ENCODE peak calls at places on chromosome 14, in five cellular contexts. One of them, this sample, is unnamed.

GRCh38 chr14:67221248-67221981 is 19.8 kb upstream of the PALS1 start:
- DNase-seq in neural crest cell: no peak
- DNase-seq in GM23338: no peak
- DNase-seq in fibroblast of pulmonary artery: peak; percentile 50
- DNase-seq in OCI-LY7: no peak
- DNase-seq in this sample: peak; percentile 89

GRCh38 chr14:52599974-52600373 is 47.3 kb downstream of the GPR137C start:
- DNase-seq in neural crest cell: no peak
- DNase-seq in GM23338: no peak
- DNase-seq in fibroblast of pulmonary artery: no peak
- DNase-seq in OCI-LY7: no peak
- DNase-seq in this sample: no peak

GRCh38 chr14:62209287-62209899 is 447.2 kb downstream of the SNAPC1 start:
- DNase-seq in neural crest cell: no peak
- DNase-seq in GM23338: no peak
- DNase-seq in fibroblast of pulmonary artery: peak; percentile 94
- DNase-seq in OCI-LY7: no peak
- DNase-seq in this sample: peak; percentile 57

GRCh38 chr14:24690492-24690891 is 56.5 kb upstream of the GZMB start:
- DNase-seq in neural crest cell: no peak
- DNase-seq in GM23338: peak; percentile 87
- DNase-seq in fibroblast of pulmonary artery: no peak
- DNase-seq in OCI-LY7: peak; percentile 26
- DNase-seq in this sample: no peak

GRCh38 chr14:24310387-24310665 is 386 bp downstream of the LTB4R2 start:
- DNase-seq in neural crest cell: no peak
- DNase-seq in GM23338: no peak
- DNase-seq in fibroblast of pulmonary artery: no peak
- DNase-seq in OCI-LY7: no peak
- DNase-seq in this sample: no peak

GRCh38 chr14:104873380-104874055 is 8.4 kb downstream of the CEP170B start:
- DNase-seq in neural crest cell: no peak
- DNase-seq in GM23338: no peak
- DNase-seq in fibroblast of pulmonary artery: no peak
- DNase-seq in OCI-LY7: no peak
- DNase-seq in this sample: no peak

GRCh38 chr14:93160353-93160801 is 24.3 kb downstream of the MOAP1 start:
- DNase-seq in neural crest cell: no peak
- DNase-seq in GM23338: peak; percentile 73
- DNase-seq in fibroblast of pulmonary artery: peak; percentile 28
- DNase-seq in OCI-LY7: peak; percentile 36
- DNase-seq in this sample: peak; percentile 32

GRCh38 chr14:62988967-62989366 is 56.3 kb downstream of the KCNH5 start:
- DNase-seq in neural crest cell: no peak
- DNase-seq in GM23338: no peak
- DNase-seq in fibroblast of pulmonary artery: peak; percentile 2
- DNase-seq in OCI-LY7: no peak
- DNase-seq in this sample: no peak

GRCh38 chr14:62143235-62143634 is 381.0 kb downstream of the SNAPC1 start:
- DNase-seq in neural crest cell: no peak
- DNase-seq in GM23338: no peak
- DNase-seq in fibroblast of pulmonary artery: peak; percentile 54
- DNase-seq in OCI-LY7: no peak
- DNase-seq in this sample: peak; percentile 11

GRCh38 chr14:20610002-20610765 is 19.0 kb upstream of the RNASE12 start:
- DNase-seq in neural crest cell: peak; percentile 77
- DNase-seq in GM23338: peak; percentile 86
- DNase-seq in fibroblast of pulmonary artery: peak; percentile 79
- DNase-seq in OCI-LY7: peak; percentile 65
- DNase-seq in this sample: peak; percentile 91

GRCh38 chr14:30138517-30138916 is 210.9 kb upstream of the PRKD1 start:
- DNase-seq in neural crest cell: no peak
- DNase-seq in GM23338: no peak
- DNase-seq in fibroblast of pulmonary artery: no peak
- DNase-seq in OCI-LY7: no peak
- DNase-seq in this sample: no peak

GRCh38 chr14:70130498-70130897 is 58.3 kb downstream of the SLC8A3 start:
- DNase-seq in neural crest cell: no peak
- DNase-seq in GM23338: no peak
- DNase-seq in fibroblast of pulmonary artery: no peak
- DNase-seq in OCI-LY7: no peak
- DNase-seq in this sample: no peak

GRCh38 chr14:65361920-65362319 is 50.6 kb upstream of the FUT8 start:
- DNase-seq in neural crest cell: no peak
- DNase-seq in GM23338: no peak
- DNase-seq in fibroblast of pulmonary artery: peak; percentile 89
- DNase-seq in OCI-LY7: no peak
- DNase-seq in this sample: no peak

GRCh38 chr14:30875788-30876053 is 1.4 kb downstream of the COCH start:
- DNase-seq in neural crest cell: no peak
- DNase-seq in GM23338: peak; percentile 48
- DNase-seq in fibroblast of pulmonary artery: no peak
- DNase-seq in OCI-LY7: no peak
- DNase-seq in this sample: no peak

GRCh38 chr14:75283884-75284563 is 5.4 kb downstream of the FOS start:
- DNase-seq in neural crest cell: no peak
- DNase-seq in GM23338: no peak
- DNase-seq in fibroblast of pulmonary artery: peak; percentile 86
- DNase-seq in OCI-LY7: no peak
- DNase-seq in this sample: peak; percentile 74

GRCh38 chr14:80100681-80101080 is 110.6 kb downstream of the DIO2 start:
- DNase-seq in neural crest cell: no peak
- DNase-seq in GM23338: no peak
- DNase-seq in fibroblast of pulmonary artery: no peak
- DNase-seq in OCI-LY7: no peak
- DNase-seq in this sample: no peak

GRCh38 chr14:24565766-24566165 is 10.3 kb downstream of the CTSG start:
- DNase-seq in neural crest cell: no peak
- DNase-seq in GM23338: no peak
- DNase-seq in fibroblast of pulmonary artery: no peak
- DNase-seq in OCI-LY7: no peak
- DNase-seq in this sample: no peak

GRCh38 chr14:75339059-75339458 is 60.4 kb downstream of the FOS start:
- DNase-seq in neural crest cell: no peak
- DNase-seq in GM23338: no peak
- DNase-seq in fibroblast of pulmonary artery: peak; percentile 52
- DNase-seq in OCI-LY7: no peak
- DNase-seq in this sample: peak; percentile 42

GRCh38 chr14:81268016-81268416 is 47.3 kb upstream of the GTF2A1 start:
- DNase-seq in neural crest cell: no peak
- DNase-seq in GM23338: peak; percentile 33
- DNase-seq in fibroblast of pulmonary artery: peak; percentile 2
- DNase-seq in OCI-LY7: peak; percentile 39
- DNase-seq in this sample: no peak

GRCh38 chr14:21852061-21852664 is 178.5 kb upstream of the OR4E1 start:
- DNase-seq in neural crest cell: peak; percentile 71
- DNase-seq in GM23338: peak; percentile 82
- DNase-seq in fibroblast of pulmonary artery: peak; percentile 42
- DNase-seq in OCI-LY7: peak; percentile 73
- DNase-seq in this sample: peak; percentile 0

GRCh38 chr14:21652209-21652808 is 1.3 kb upstream of the OR4E2 start:
- DNase-seq in neural crest cell: no peak
- DNase-seq in GM23338: peak; percentile 30
- DNase-seq in fibroblast of pulmonary artery: no peak
- DNase-seq in OCI-LY7: no peak
- DNase-seq in this sample: no peak

GRCh38 chr14:46198676-46199075 is 452.9 kb downstream of the RPL10L start:
- DNase-seq in neural crest cell: no peak
- DNase-seq in GM23338: no peak
- DNase-seq in fibroblast of pulmonary artery: no peak
- DNase-seq in OCI-LY7: no peak
- DNase-seq in this sample: no peak

GRCh38 chr14:88252536-88252935 is 70.5 kb downstream of the KCNK10 start:
- DNase-seq in neural crest cell: no peak
- DNase-seq in GM23338: no peak
- DNase-seq in fibroblast of pulmonary artery: no peak
- DNase-seq in OCI-LY7: no peak
- DNase-seq in this sample: no peak

GRCh38 chr14:104239185-104239775 is 100.9 kb downstream of the KIF26A start:
- DNase-seq in neural crest cell: no peak
- DNase-seq in GM23338: no peak
- DNase-seq in fibroblast of pulmonary artery: no peak
- DNase-seq in OCI-LY7: no peak
- DNase-seq in this sample: no peak

GRCh38 chr14:61567838-61568571 is 127.3 kb upstream of the HIF1A start:
- DNase-seq in neural crest cell: no peak
- DNase-seq in GM23338: peak; percentile 38
- DNase-seq in fibroblast of pulmonary artery: no peak
- DNase-seq in OCI-LY7: peak; percentile 83
- DNase-seq in this sample: no peak

GRCh38 chr14:31876741-31877140 is 200.4 kb upstream of the ARHGAP5 start:
- DNase-seq in neural crest cell: no peak
- DNase-seq in GM23338: no peak
- DNase-seq in fibroblast of pulmonary artery: no peak
- DNase-seq in OCI-LY7: no peak
- DNase-seq in this sample: no peak

GRCh38 chr14:90274808-90275454 is 18.6 kb downstream of the PSMC1 start:
- DNase-seq in neural crest cell: no peak
- DNase-seq in GM23338: no peak
- DNase-seq in fibroblast of pulmonary artery: peak; percentile 82
- DNase-seq in OCI-LY7: no peak
- DNase-seq in this sample: peak; percentile 37

GRCh38 chr14:39085933-39086332 is 17.1 kb downstream of the SEC23A start:
- DNase-seq in neural crest cell: no peak
- DNase-seq in GM23338: no peak
- DNase-seq in fibroblast of pulmonary artery: peak; percentile 8
- DNase-seq in OCI-LY7: no peak
- DNase-seq in this sample: no peak

DNA sequence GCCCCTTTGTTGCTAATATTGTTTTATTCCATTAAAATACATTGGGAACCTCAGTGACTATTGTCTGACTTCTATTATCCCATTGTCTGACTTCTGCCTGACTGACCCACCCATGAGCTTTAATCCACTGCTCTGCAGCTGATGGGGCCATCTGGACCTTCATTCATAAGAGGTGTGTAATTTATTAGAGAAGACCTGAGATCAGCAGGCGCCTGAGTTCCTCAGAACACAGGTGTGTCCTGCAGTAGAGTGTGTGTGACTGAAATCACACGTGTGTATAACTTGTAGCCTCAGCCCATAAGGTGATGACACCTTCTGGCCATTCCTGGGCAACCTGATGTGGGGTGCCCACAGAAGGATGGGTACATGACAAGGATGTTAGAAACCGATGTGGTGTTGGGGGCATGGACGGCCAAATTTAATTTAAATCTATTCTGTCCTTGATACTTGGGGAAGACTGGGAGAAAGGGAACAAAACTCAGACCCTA is 821.0 kb downstream of the TMEM121 start:
- DNase-seq in neural crest cell: no peak
- DNase-seq in GM23338: no peak
- DNase-seq in fibroblast of pulmonary artery: no peak
- DNase-seq in OCI-LY7: no peak
- DNase-seq in this sample: no peak
- TF ChIP-seq CTCF in neural crest cell: no peak
- TF ChIP-seq CTCF in GM23338: no peak
- TF ChIP-seq CTCF in fibroblast of pulmonary artery: no peak
- TF ChIP-seq CTCF in OCI-LY7: no peak
- TF ChIP-seq CTCF in this sample: no peak

GRCh38 chr14:71751264-71751663 is 181.0 kb upstream of the RGS6 start:
- DNase-seq in neural crest cell: no peak
- DNase-seq in GM23338: no peak
- DNase-seq in fibroblast of pulmonary artery: no peak
- DNase-seq in OCI-LY7: no peak
- DNase-seq in this sample: no peak
- TF ChIP-seq CTCF in neural crest cell: no peak
- TF ChIP-seq CTCF in GM23338: no peak
- TF ChIP-seq CTCF in fibroblast of pulmonary artery: no peak
- TF ChIP-seq CTCF in OCI-LY7: no peak
- TF ChIP-seq CTCF in this sample: no peak

GRCh38 chr14:56359245-56359644 is 220.4 kb upstream of the TMEM260 start:
- DNase-seq in neural crest cell: no peak
- DNase-seq in GM23338: no peak
- DNase-seq in fibroblast of pulmonary artery: peak; percentile 81
- DNase-seq in OCI-LY7: no peak
- DNase-seq in this sample: no peak
- TF ChIP-seq CTCF in neural crest cell: no peak
- TF ChIP-seq CTCF in GM23338: no peak
- TF ChIP-seq CTCF in fibroblast of pulmonary artery: no peak
- TF ChIP-seq CTCF in OCI-LY7: no peak
- TF ChIP-seq CTCF in this sample: no peak

GRCh38 chr14:35985504-35986218 is 159.5 kb downstream of the BRMS1L start:
- DNase-seq in neural crest cell: no peak
- DNase-seq in GM23338: peak; percentile 38
- DNase-seq in fibroblast of pulmonary artery: no peak
- DNase-seq in OCI-LY7: no peak
- DNase-seq in this sample: no peak
- TF ChIP-seq CTCF in neural crest cell: no peak
- TF ChIP-seq CTCF in GM23338: peak; percentile 57
- TF ChIP-seq CTCF in fibroblast of pulmonary artery: no peak
- TF ChIP-seq CTCF in OCI-LY7: no peak
- TF ChIP-seq CTCF in this sample: peak; percentile 33

GRCh38 chr14:100142073-100143040 is 17.1 kb downstream of the DEGS2 start:
- DNase-seq in neural crest cell: no peak
- DNase-seq in GM23338: no peak
- DNase-seq in fibroblast of pulmonary artery: peak; percentile 49
- DNase-seq in OCI-LY7: no peak
- DNase-seq in this sample: no peak
- TF ChIP-seq CTCF in neural crest cell: no peak
- TF ChIP-seq CTCF in GM23338: no peak
- TF ChIP-seq CTCF in fibroblast of pulmonary artery: no peak
- TF ChIP-seq CTCF in OCI-LY7: no peak
- TF ChIP-seq CTCF in this sample: no peak

DNA sequence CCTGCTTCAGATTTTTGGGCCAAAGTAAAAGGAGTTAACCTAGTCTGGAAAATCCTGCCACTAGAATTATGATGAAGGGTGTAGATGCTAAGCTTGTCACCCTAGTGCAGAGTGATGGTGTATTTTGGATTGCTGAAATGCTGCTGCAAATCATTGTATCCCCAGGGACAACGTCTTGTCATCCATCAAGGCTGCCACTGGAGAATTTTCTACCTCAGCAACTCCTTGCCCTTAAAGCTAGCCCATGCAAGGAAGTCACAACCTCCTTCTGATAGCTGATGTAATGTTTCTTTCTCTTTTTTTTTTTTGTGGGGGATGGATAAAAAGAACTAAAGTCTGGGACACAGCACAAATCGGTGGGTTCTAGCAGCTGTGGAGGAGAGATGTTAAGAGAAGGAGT is 139.4 kb upstream of the FRMD6 start:
- DNase-seq in neural crest cell: no peak
- DNase-seq in GM23338: no peak
- DNase-seq in fibroblast of pulmonary artery: no peak
- DNase-seq in OCI-LY7: no peak
- DNase-seq in this sample: no peak
- TF ChIP-seq CTCF in neural crest cell: no peak
- TF ChIP-seq CTCF in GM23338: no peak
- TF ChIP-seq CTCF in fibroblast of pulmonary artery: no peak
- TF ChIP-seq CTCF in OCI-LY7: no peak
- TF ChIP-seq CTCF in this sample: no peak

This sample was measured in HFFc6.